ENCODE peak calls at places on chromosomes 4 and X, in ten cellular contexts. Q, K, V, M, Y, P, T, F, S and D are unnamed samples.

GRCh38 chr4:118711047-118711446 is 25.9 kb downstream of the METTL14 start:
- DNase-seq in S (no peak), P (no peak), K (no peak), V (no peak), M (no peak), F (no peak), T (no peak), Y (no peak), Q (no peak), D (no peak)

GRCh38 chrX:73916931-73917657 is 354.1 kb downstream of the CHIC1 start:
- DNase-seq in V (no peak), Y (peak), Q (no peak), P (no peak), T (no peak), S (no peak), F (no peak), K (no peak), M (no peak), D (no peak)

GRCh38 chr4:6278801-6279197 is 9.1 kb downstream of the WFS1 start:
- DNase-seq in V (no peak), K (no peak), P (no peak), Q (peak), M (no peak), F (peak), S (no peak), T (peak), Y (peak), D (peak)

GRCh38 chr4:136476773-136477172 is 1055.5 kb downstream of the PCDH18 start:
- DNase-seq in K (no peak), P (no peak), S (no peak), Y (no peak), V (no peak), F (no peak), T (no peak), Q (no peak), M (no peak), D (no peak)

GRCh38 chr4:147198411-147199051 is 252.9 kb upstream of the TTC29 start:
- DNase-seq in Y (peak), M (no peak), Q (no peak), T (no peak), F (no peak), V (no peak), P (no peak), K (no peak), S (no peak), D (no peak)

GRCh38 chr4:158750379-158750778 is 18.4 kb upstream of the FNIP2 start:
- DNase-seq in S (no peak), V (no peak), T (no peak), P (no peak), F (no peak), Y (peak), Q (no peak), M (no peak), K (no peak), D (no peak)

GRCh38 chrX:41445781-41446358 is 1.3 kb upstream of the NYX start:
- DNase-seq in M (no peak), S (no peak), Y (no peak), P (no peak), K (no peak), V (no peak), T (no peak), Q (peak), F (no peak), D (no peak)

GRCh38 chr4:29900336-29900735 is 819.8 kb upstream of the PCDH7 start:
- DNase-seq in F (no peak), K (no peak), T (no peak), Q (no peak), M (no peak), Y (peak), V (no peak), S (no peak), P (no peak), D (no peak)

GRCh38 chr4:89152972-89153371 is 41.6 kb downstream of the TIGD2 start:
- DNase-seq in V (no peak), Y (no peak), T (no peak), K (no peak), S (no peak), P (no peak), F (no peak), Q (no peak), M (no peak), D (no peak)

GRCh38 chr4:69568787-69569186 is 70.7 kb downstream of the UGT2A2 start:
- DNase-seq in V (no peak), Q (no peak), F (no peak), Y (no peak), P (no peak), K (no peak), M (no peak), T (no peak), S (no peak), D (no peak)
- H3K4me3 ChIP-seq in V (no peak), Q (no peak), F (no peak), Y (no peak), P (no peak), K (no peak), M (no peak), T (no peak), S (no peak), D (no peak)

DNA sequence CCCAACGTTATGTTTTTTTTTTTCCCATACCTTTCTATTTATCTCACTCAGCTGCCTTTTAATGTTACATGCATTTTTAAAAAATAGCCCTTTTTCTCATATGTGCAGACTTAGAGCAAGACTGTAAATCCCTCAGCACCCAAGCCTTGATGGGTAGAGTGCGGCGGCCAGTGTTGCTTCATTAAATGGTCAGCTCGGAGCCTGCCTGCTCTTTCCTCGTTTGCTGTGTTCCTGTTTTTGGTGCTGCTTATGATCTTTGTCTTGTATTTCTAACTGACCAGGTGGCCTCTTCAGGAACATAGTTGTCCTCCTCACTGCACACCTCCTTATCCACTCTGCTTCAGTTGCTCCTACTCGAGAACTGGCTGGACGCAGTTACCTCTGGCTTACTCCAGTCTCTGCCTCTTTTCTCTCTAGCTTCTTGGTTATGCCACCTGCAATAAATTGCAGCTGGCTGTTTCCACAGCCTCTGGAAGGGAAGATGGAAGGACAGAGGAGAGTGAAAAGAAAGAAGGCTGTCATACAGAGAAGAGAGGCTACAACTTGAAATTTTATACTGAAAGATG is 10.6 kb downstream of the RBPJ start:
- DNase-seq in V (no peak), Y (no peak), Q (no peak), S (no peak), T (no peak), F (no peak), P (no peak), M (no peak), K (no peak), D (no peak)
- H3K27ac ChIP-seq in V (peak), Y (no peak), Q (no peak), S (no peak), T (no peak), F (no peak), P (no peak), M (no peak), K (no peak), D (no peak)

DNA sequence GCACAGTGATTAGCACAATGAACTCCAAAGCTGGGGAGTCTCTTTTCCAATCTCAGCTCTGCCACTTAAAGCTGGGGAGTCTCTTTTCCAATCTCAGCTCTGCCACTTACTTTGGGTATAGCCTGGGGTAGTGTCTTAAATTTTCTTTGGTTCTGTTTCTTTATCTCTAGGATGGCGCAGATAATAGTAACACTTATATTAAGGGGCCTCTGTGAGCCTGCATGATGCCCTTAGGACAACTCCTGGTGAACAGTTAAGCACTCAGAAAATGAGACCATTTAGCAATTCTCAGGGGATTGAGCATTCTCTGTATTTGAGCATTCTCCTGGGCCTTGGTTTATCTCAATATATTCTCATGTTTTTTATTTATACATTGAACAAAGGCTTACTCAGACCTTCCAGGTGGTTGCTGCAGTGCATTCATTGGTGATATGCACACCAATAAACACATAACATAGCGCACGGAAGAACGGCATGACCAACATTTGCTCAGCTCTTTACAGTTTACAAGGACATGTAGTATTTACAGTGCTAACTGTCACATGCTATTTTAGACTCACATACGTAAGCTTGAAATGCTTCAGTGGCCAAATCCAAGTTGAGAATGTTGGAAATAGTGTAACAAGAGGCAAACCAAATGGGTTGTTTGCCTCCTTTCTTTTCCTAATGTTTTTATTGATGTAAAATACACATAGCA is 1722.6 kb upstream of the AGA start:
- DNase-seq in M (no peak), V (no peak), K (no peak), Q (no peak), T (no peak), P (no peak), F (no peak), S (no peak), Y (no peak), D (no peak)
- TF ChIP-seq POLR2A in M (no peak), V (no peak), K (no peak), Q (no peak), T (no peak), P (no peak), F (no peak), S (no peak), Y (no peak), D (no peak)

DNA sequence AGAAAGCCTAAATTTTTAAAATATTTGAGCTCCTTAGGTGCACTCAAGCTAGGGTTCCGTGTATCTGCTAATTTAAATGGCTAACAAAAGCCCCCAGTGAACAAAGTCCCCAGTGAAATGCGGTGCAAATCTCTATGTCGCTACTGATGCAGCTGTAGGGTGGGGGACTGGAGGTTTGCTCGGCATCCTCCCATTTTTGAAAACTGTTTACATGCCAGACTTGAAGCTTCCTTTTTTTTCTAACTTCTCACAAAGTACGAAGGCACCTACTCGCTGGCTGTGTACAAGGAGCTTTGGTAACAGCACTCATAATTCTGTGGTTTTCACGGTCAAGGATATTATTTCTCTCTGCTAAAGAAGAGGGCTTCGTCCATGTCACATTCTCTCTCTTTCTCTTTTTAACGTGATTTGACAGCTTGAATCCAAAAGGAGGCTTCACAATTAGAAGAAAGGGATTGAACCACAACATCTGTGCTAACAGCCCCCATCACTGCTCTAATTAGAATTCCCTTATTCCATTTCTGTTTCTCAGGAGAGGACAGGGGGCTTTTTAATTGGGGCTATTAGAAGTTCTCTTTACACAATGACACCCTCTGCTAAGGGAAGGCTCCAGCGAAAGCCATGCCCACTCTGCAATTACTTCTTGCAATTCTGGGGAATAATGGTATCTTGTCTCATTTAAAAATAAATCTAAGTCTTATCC is 46.7 kb downstream of the TMEM156 start:
- DNase-seq in T (peak), V (no peak), Y (no peak), P (no peak), M (no peak), S (no peak), Q (no peak), K (no peak), F (no peak), D (no peak)
- H3K4me3 ChIP-seq in T (no peak), V (no peak), Y (no peak), P (no peak), M (peak), S (no peak), Q (no peak), K (no peak), F (no peak), D (no peak)

GRCh38 chr4:25862411-25863346 is at the start of gene SEL1L3:
- DNase-seq in P (peak), S (no peak), M (no peak), Y (no peak), K (no peak), F (peak), Q (peak), T (peak), V (peak), D (peak)

GRCh38 chr4:25863347-25863784 is 578 bp upstream of the SEL1L3 start:
- DNase-seq in M (no peak), Q (no peak), Y (no peak), S (no peak), V (peak), F (no peak), T (no peak), P (peak), K (no peak), D (no peak)

GRCh38 chr4:25861951-25862410 is 807 bp downstream of the SEL1L3 start:
- DNase-seq in S (no peak), M (no peak), Y (peak), V (no peak), K (no peak), P (peak), Q (no peak), F (no peak), T (peak), D (peak)

GRCh38 chr4:25865586-25865985 is 2.8 kb upstream of the SEL1L3 start:
- DNase-seq in K (no peak), M (no peak), Q (no peak), Y (no peak), V (peak), F (no peak), S (no peak), T (peak), P (no peak), D (no peak)

DNA sequence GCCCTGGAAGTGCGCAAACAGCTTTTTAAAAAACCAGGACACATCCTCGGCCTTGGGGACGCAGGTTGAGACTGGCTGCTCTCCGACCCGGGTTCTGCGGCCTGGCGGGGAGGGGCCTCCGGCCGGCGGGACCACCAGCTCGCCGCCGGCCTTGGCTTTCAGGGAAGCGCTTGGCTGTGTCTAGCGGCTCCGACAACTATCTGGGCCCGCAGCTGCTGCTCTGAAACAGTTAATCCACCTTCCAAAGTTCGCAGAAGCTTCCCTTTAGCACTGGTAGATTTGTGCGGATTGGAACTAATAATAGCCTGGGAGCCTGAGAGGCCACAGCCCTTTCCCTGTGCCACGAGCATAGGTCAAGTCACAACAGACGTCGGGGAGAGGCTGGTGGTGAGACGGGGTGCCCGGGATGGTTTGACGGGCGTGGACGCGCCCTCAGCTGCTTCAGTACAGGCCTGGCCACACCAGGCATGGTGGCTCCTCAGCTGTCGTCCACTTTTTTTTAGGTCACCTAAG is 1.2 kb upstream of the SEL1L3 start:
- DNase-seq in P (no peak), Q (no peak), K (no peak), S (no peak), F (no peak), Y (no peak), V (no peak), T (peak), M (no peak), D (no peak)
- H3K27ac ChIP-seq in P (no peak), Q (no peak), K (no peak), S (no peak), F (no peak), Y (no peak), V (peak), T (peak), M (peak), D (no peak)

DNA sequence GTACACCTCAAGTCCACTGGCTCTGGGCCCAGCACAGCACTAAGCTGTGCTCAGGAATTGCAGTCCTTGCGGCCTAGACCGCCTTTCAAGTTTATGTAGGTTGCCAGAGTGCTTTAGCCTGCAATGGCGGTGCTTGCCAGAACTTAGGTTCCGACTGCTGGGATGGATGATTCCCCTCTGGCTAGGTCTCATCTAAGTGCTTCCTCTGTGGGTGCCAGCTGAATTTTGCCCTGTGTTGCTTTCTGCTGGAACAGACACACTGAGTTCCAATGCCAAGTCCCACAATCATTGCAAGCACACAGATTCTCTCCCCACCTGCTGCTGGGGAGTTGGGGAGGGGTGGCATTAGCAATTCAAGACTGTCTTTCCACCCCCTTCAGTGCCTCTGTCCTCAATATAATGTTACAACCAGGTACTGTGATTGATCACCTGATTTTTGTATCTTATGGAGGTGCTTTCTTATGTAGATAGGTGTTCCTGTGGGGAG is 129.5 kb downstream of the GRID2 start:
- DNase-seq in M (no peak), P (no peak), K (no peak), Q (no peak), S (no peak), F (no peak), V (no peak), Y (no peak), T (no peak), D (no peak)
- TF ChIP-seq POLR2A in M (no peak), P (no peak), K (no peak), Q (no peak), S (no peak), F (no peak), V (no peak), Y (no peak), T (no peak), D (no peak)

GRCh38 chr4:128424524-128425195 is 137.0 kb upstream of the PGRMC2 start:
- DNase-seq in T (no peak), S (no peak), Q (no peak), M (no peak), F (no peak), Y (peak), K (no peak), V (no peak), P (no peak), D (no peak)

GRCh38 chr4:128428397-128428796 is 140.8 kb upstream of the PGRMC2 start:
- DNase-seq in P (no peak), S (no peak), K (no peak), T (no peak), Q (no peak), M (no peak), F (no peak), V (no peak), Y (no peak), D (no peak)

GRCh38 chr4:128427832-128428366 is 140.3 kb upstream of the PGRMC2 start:
- DNase-seq in K (peak), V (peak), M (no peak), Y (peak), Q (no peak), S (no peak), T (no peak), P (peak), F (peak), D (peak)
- H3K4me3 ChIP-seq in K (no peak), V (no peak), M (no peak), Y (no peak), Q (no peak), S (no peak), T (no peak), P (no peak), F (no peak), D (no peak)

DNA sequence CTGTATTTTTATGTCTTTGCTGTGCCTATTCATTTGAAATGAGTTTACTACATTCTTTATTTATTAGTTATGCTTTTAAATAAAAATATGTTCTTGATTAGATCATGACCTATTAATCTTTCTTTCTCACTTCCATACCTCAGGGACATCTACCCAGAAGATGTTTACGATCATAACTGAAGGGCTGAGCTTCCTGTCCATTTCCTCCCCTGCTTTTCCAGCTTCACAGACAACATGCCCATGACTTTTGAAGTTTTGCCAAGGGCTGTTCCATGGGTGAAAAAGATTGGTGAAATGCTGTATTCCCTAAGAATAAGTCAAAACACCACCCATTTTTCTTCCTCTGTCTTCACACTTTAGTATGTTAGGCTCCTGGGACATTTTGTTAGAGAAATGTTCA is 99.7 kb upstream of the DDIT4L start:
- DNase-seq in S (no peak), F (no peak), V (no peak), P (no peak), M (no peak), T (no peak), Q (no peak), K (no peak), Y (no peak), D (no peak)
- H3K27ac ChIP-seq in S (no peak), F (no peak), V (no peak), P (no peak), M (no peak), T (no peak), Q (no peak), K (no peak), Y (peak), D (no peak)